ENCODE peak calls at places on chromosome 11, in six cellular contexts. N is right cardiac atrium, C is astrocyte, E is left lung, U is neuronal stem cell, I is mesenchymal stem cell. A is an unnamed sample.

GRCh38 chr11:12003815-12004214 is 4.6 kb downstream of the DKK3 start:
- DNase-seq in N (no peak), C (no peak), E (no peak), U (no peak), I (no peak), A (no peak)

GRCh38 chr11:61045271-61045670 is 57.0 kb upstream of the CD5 start:
- DNase-seq in N (no peak), C (no peak), E (no peak), U (no peak), I (no peak), A (peak; percentile 17)

GRCh38 chr11:92980291-92980690 is 10.8 kb downstream of the MTNR1B start:
- DNase-seq in N (no peak), C (no peak), E (no peak), U (no peak), I (no peak), A (no peak)

GRCh38 chr11:126411971-126412381 is 56.5 kb downstream of the ST3GAL4 start:
- DNase-seq in N (peak; percentile 82), C (no peak), E (no peak), U (no peak), I (no peak), A (peak; percentile 20)

GRCh38 chr11:61147271-61147670 is 14.0 kb downstream of the VPS37C start:
- DNase-seq in N (no peak), C (no peak), E (no peak), U (no peak), I (no peak), A (no peak)

GRCh38 chr11:95042906-95043305 is 6.3 kb upstream of the KDM4F start:
- DNase-seq in N (no peak), C (no peak), E (no peak), U (no peak), I (no peak), A (no peak)

GRCh38 chr11:135075740-135076139 is 663.7 kb upstream of the B3GAT1 start:
- DNase-seq in N (peak; percentile 77), C (no peak), E (no peak), U (no peak), I (peak; percentile 32), A (peak; percentile 79)

GRCh38 chr11:84524422-84525051 is 1102.6 kb downstream of the DLG2 start:
- DNase-seq in N (no peak), C (peak; percentile 23), E (no peak), U (no peak), I (peak; percentile 28), A (no peak)

GRCh38 chr11:111814106-111814505 is 47.9 kb upstream of the PPP2R1B start:
- DNase-seq in N (no peak), C (no peak), E (no peak), U (no peak), I (no peak), A (no peak)
- H3K27me3 ChIP-seq in N (no peaks in the 10 kb centered on the region), C (no peaks in the 10 kb centered on the region), E (no peaks in the 10 kb centered on the region), U (no peaks in the 10 kb centered on the region), I (no peaks in the 10 kb centered on the region), A (no peaks in the 10 kb centered on the region)

GRCh38 chr11:65430406-65431217 is 8.0 kb downstream of the NEAT1 start:
- DNase-seq in N (no peak), C (peak; percentile 42), E (no peak), U (no peak), I (peak; percentile 86), A (no peak)

GRCh38 chr11:65432686-65433582 is 10.3 kb downstream of the NEAT1 start:
- DNase-seq in N (no peak), C (no peak), E (no peak), U (no peak), I (peak; percentile 80), A (no peak)

GRCh38 chr11:65429724-65430405 is 7.3 kb downstream of the NEAT1 start:
- DNase-seq in N (peak; percentile 89), C (peak; percentile 72), E (peak; percentile 92), U (no peak), I (peak; percentile 90), A (peak; percentile 91)

GRCh38 chr11:65432133-65432650 is 9.6 kb downstream of the NEAT1 start:
- DNase-seq in N (no peak), C (no peak), E (no peak), U (no peak), I (peak; percentile 68), A (no peak)

DNA sequence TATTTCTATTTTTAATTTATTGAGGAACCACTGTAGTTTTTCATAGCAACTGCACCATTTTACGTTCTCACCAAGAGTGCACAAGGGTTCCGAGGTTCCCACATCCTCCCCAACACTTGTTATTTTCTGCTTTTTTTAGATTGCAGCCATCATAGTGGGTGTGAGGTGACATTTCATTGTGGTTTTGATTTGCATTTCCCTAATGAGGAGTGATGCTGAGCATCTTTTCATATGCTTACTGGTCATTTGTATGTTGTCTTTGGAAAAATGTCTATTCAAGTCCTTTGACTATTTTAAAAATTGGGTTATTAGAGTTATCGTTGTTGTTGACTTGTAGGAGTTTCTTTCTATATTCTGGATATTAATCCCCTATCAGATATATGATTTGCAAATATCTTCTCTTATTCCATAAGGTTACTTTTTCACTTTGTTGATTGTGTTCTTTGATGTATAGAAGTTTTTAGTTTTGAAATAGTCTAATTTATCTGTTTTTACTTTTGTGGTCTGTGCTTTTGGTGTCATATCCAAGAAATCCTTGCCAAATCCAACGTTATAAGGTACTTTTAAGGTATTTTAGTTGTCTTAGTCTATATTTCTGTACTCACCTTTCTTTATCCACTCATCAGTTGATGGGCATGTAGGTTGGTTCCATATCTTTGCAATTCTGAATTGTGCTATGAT is 9.0 kb downstream of the NEAT1 start:
- DNase-seq in N (no peak), C (peak; percentile 35), E (no peak), U (no peak), I (peak; percentile 81), A (no peak)
- H3K4me3 ChIP-seq in N (peak overlapping the region; percentile 9), C (no peak overlapping the region), E (peak overlapping the region; percentile 80), U (no peak overlapping the region), I (no peak overlapping the region), A (peak overlapping the region; percentile 80)

GRCh38 chr11:69138265-69138664 is 17.5 kb upstream of the SMIM38 start:
- DNase-seq in N (no peak), C (peak; percentile 89), E (no peak), U (no peak), I (peak; percentile 54), A (peak; percentile 81)
- H3K9me3 ChIP-seq in N (no peaks in the 10 kb centered on the region), C (peaks cover under 1% of the 10 kb centered on the region), E (peaks cover 3% of the 10 kb centered on the region), U (peaks cover 1% of the 10 kb centered on the region), I (peaks cover 18% of the 10 kb centered on the region), A (peaks cover 6% of the 10 kb centered on the region)

GRCh38 chr11:125164422-125165110 is at the start of gene PKNOX2:
- DNase-seq in N (peak; percentile 94), C (peak; percentile 67), E (peak; percentile 90), U (peak; percentile 88), I (peak; percentile 79), A (peak; percentile 86)
- H3K27me3 ChIP-seq in N (no peaks in the 10 kb centered on the region), C (no peaks in the 10 kb centered on the region), E (peaks cover 69% of the 10 kb centered on the region), U (no peaks in the 10 kb centered on the region), I (peaks cover 67% of the 10 kb centered on the region), A (no peaks in the 10 kb centered on the region)

A was measured in MG63.